ENCODE peak calls at places on chromosomes 7 and 10, in ten cellular contexts. B is hepatocyte; R is heart right ventricle; N is CD8-positive, alpha-beta T cell; F is cardiac muscle cell; O is left lung; A is tibial artery; K is transverse colon; W is mucosa of descending colon; M is neural progenitor cell. J is an unnamed sample. For H3K4me1, the result is how much of the 10 kb centered on the place peaks cover.

GRCh38 chr10:79266543-79267312 is 80.5 kb upstream of the PPIF start:
- DNase-seq in B (peak), R (peak), N (no peak), F (no peak), O (peak), A (peak), K (peak), W (no peak), M (no peak), J (peak)

GRCh38 chr7:2837476-2837875 is 6.6 kb downstream of the GNA12 start:
- DNase-seq in B (no peak), R (no peak), N (no peak), F (no peak), O (no peak), A (no peak), K (no peak), W (no peak), M (no peak), J (no peak)

GRCh38 chr10:99395750-99396445 is 34.5 kb downstream of the GOT1 start:
- DNase-seq in B (peak), R (no peak), N (no peak), F (no peak), O (peak), A (no peak), K (no peak), W (no peak), M (no peak), J (no peak)

GRCh38 chr7:20647908-20648776 is 32.7 kb downstream of the ABCB5 start:
- DNase-seq in B (peak), R (no peak), N (no peak), F (peak), O (no peak), A (no peak), K (no peak), W (peak), M (peak), J (peak)

GRCh38 chr7:22791204-22792158 is 31.2 kb downstream of the TOMM7 start:
- DNase-seq in B (no peak), R (no peak), N (no peak), F (no peak), O (no peak), A (no peak), K (no peak), W (no peak), M (no peak), J (no peak)

GRCh38 chr7:493661-494251 is 25.9 kb downstream of the PDGFA start:
- DNase-seq in B (no peak), R (peak), N (no peak), F (no peak), O (peak), A (peak), K (no peak), W (no peak), M (no peak), J (no peak)

GRCh38 chr7:16978358-16979244 is 96.8 kb upstream of the AGR3 start:
- DNase-seq in B (no peak), R (no peak), N (no peak), F (no peak), O (no peak), A (no peak), K (no peak), W (no peak), M (no peak), J (no peak)

GRCh38 chr10:1715821-1716220 is 21.5 kb downstream of the ADARB2 start:
- DNase-seq in B (peak), R (no peak), N (no peak), F (peak), O (no peak), A (no peak), K (peak), W (peak), M (peak), J (peak)

GRCh38 chr10:132099701-132100481 is 34.1 kb downstream of the JAKMIP3 start:
- DNase-seq in B (no peak), R (no peak), N (no peak), F (no peak), O (peak), A (peak), K (no peak), W (no peak), M (no peak), J (peak)

GRCh38 chr10:116104210-116104932 is 168.6 kb downstream of the GFRA1 start:
- DNase-seq in B (no peak), R (no peak), N (no peak), F (no peak), O (no peak), A (no peak), K (no peak), W (no peak), M (peak), J (no peak)

GRCh38 chr10:70324341-70324861 is 40.6 kb upstream of the NPFFR1 start:
- DNase-seq in B (no peak), R (no peak), N (no peak), F (peak), O (no peak), A (peak), K (no peak), W (no peak), M (peak), J (no peak)

DNA sequence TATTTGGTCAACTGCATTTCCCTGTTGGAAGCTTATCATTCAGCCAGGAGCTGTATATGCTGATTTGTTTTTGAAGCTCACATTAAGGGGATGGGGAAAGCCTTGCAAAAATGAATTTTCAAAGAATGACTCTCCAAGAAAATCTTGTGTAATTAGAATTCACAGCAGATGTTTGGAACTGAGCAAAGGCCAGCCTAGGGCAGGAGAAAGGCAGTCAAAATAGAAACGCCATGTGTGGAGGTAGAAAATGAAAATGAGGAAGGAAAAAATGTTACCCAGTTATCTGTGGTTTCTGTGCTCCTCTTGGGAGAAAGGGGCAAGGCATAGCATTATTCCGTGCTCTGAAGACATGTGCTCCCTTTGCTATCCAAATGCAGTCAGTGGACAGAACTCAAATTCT is 93.5 kb downstream of the NRP1 start:
- DNase-seq in B (no peak), R (no peak), N (no peak), F (no peak), O (no peak), A (no peak), K (no peak), W (no peak), M (no peak), J (no peak)
- H3K4me1 ChIP-seq in B (under half), R (half or more), N (under half), F (under half), O (under half), A (under half), K (under half), W (under half), M (under half), J (under half)

GRCh38 chr7:9876053-9876452 is 1097.6 kb upstream of the PHF14 start:
- DNase-seq in B (no peak), R (no peak), N (no peak), F (no peak), O (no peak), A (no peak), K (no peak), W (no peak), M (no peak), J (no peak)
- H3K4me1 ChIP-seq in B (under half), R (under half), N (under half), F (under half), O (under half), A (under half), K (under half), W (under half), M (under half), J (under half)

GRCh38 chr7:47938574-47939165 is 9.6 kb downstream of the PKD1L1 start:
- DNase-seq in B (no peak), R (no peak), N (no peak), F (no peak), O (no peak), A (no peak), K (no peak), W (no peak), M (no peak), J (no peak)
- H3K4me1 ChIP-seq in B (under half), R (under half), N (under half), F (under half), O (under half), A (under half), K (under half), W (under half), M (under half), J (under half)

DNA sequence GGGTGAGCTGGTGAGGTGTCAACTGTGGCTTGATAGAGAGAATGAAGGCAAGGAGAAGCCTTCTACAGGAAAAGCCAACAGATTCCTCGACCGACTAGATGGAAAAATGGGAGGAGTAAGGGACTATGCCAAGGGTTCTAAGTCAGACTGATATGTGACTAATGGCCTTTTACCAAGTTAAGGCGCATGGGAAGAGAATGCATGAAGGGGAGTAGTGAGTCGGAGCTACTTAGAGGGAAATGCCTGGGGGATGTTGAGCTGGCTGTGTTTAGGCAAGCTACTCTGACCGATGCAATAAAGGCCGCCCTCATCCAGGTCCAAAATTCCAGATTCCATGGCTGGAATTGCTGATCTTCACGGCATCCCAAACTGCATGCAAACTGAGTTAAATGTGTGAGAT is 48.2 kb downstream of the APBB1IP start:
- DNase-seq in B (peak), R (no peak), N (no peak), F (no peak), O (no peak), A (no peak), K (no peak), W (no peak), M (no peak), J (no peak)
- H3K4me1 ChIP-seq in B (under half), R (half or more), N (half or more), F (under half), O (half or more), A (under half), K (under half), W (under half), M (under half), J (under half)

DNA sequence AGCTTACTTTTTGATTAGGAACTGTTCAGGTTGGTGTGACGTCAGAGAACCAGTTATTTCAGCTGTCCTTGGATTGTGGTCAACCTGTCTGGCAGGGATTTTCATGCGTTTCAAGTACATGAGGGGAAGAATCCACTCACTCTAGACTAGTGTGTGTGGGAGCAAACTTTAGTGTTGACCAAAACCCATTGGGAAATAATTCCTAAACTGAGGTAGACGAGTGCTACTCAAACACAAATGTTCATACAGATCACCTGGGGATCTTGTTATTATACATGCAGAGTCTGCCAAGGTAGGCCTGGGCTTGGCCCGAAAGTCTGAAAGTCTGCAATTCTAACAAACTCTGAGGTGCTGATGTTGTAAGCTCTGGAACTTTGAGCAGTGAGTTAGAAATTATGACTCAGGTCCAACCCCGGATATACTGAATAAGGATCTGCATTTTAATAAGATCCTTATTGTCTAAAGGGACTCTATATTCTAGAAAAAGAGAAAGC is 111.1 kb upstream of the CREB5 start:
- DNase-seq in B (no peak), R (no peak), N (no peak), F (no peak), O (no peak), A (no peak), K (no peak), W (no peak), M (no peak), J (peak)
- H3K4me1 ChIP-seq in B (under half), R (under half), N (under half), F (under half), O (under half), A (under half), K (under half), W (under half), M (under half), J (under half)

DNA sequence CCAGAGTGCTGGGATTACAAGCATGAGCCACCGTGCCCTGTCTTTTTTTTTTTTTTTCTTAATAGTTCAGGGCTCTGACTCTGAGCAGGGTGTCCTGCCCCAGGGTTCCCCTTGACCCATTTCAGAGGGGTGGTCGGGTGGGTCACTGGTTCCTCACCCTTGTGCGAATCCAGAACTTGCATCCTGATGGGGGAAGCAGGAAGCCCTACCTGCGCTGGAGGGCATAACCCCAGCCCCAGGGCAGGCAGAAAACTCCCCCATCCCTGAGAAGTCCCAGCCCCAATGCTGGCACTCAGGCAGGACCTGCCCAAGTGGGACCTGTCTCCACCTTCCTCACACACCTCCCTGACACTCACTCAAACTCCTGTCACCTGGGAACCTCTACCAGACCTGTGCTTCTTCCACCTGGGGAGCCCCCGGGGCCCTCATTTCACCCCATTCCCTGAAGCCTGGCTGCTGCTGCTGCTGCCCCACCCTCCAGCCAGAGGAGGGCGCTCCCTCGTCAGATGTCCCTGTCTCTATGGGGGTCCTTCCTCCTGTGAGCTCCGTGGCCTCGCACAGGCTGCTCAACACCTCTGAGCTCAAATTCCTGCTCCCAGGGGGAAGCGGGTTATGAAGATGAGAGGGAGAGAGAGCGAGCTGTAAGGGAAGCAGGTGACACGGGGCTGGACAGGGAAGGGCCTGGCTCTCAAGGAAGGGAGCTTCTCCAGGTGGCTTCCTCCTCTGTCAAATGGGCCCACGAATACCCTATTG is 15.1 kb upstream of the ZNF273 start:
- DNase-seq in B (no peak), R (peak), N (peak), F (peak), O (peak), A (no peak), K (peak), W (peak), M (peak), J (peak)
- H3K4me1 ChIP-seq in B (under half), R (under half), N (under half), F (under half), O (under half), A (under half), K (under half), W (under half), M (under half), J (under half)

GRCh38 chr7:48096273-48096672 is 7.2 kb downstream of the UPP1 start:
- DNase-seq in B (no peak), R (no peak), N (no peak), F (no peak), O (no peak), A (no peak), K (no peak), W (no peak), M (no peak), J (peak)
- H3K4me1 ChIP-seq in B (under half), R (half or more), N (half or more), F (under half), O (half or more), A (under half), K (under half), W (under half), M (under half), J (under half)

GRCh38 chr10:4141471-4141870 is 356.5 kb upstream of the KLF6 start:
- DNase-seq in B (no peak), R (no peak), N (no peak), F (peak), O (no peak), A (no peak), K (no peak), W (no peak), M (peak), J (no peak)

GRCh38 chr10:4134701-4135100 is 349.7 kb upstream of the KLF6 start:
- DNase-seq in B (no peak), R (no peak), N (no peak), F (no peak), O (no peak), A (no peak), K (no peak), W (no peak), M (no peak), J (no peak)

GRCh38 chr10:4136121-4136520 is 351.1 kb upstream of the KLF6 start:
- DNase-seq in B (no peak), R (no peak), N (no peak), F (no peak), O (no peak), A (no peak), K (no peak), W (no peak), M (no peak), J (no peak)

GRCh38 chr10:4137299-4137698 is 352.3 kb upstream of the KLF6 start:
- DNase-seq in B (no peak), R (no peak), N (no peak), F (no peak), O (no peak), A (no peak), K (no peak), W (no peak), M (no peak), J (no peak)

DNA sequence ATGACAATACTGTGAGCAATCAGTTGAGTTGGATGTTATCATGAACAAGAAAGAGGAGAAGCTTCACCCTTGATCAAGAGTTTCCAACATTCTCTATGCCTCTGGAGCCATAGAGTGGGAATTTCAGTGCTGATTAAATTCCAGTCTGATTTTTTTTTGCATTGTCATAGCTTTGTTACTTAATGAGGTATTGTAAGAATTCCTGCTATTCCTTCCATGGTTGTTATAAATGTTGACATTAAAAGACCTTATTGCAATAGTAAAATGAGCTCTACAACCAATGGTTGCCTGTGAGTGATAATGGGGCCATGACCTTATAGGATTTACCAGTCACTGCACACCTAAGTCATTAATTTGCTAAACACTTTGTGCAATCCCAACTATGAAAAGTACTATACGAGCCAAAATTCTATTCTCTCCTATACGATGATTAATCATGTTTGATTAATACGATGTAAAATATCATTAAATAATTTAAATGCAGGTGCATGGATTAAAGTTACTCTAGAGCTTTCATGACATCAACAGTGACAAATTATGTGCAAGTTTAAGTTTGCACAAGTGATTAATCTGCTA is 353.2 kb upstream of the KLF6 start:
- DNase-seq in B (no peak), R (no peak), N (no peak), F (no peak), O (no peak), A (no peak), K (no peak), W (no peak), M (no peak), J (no peak)
- H3K4me1 ChIP-seq in B (under half), R (under half), N (under half), F (under half), O (under half), A (under half), K (under half), W (under half), M (under half), J (under half)

DNA sequence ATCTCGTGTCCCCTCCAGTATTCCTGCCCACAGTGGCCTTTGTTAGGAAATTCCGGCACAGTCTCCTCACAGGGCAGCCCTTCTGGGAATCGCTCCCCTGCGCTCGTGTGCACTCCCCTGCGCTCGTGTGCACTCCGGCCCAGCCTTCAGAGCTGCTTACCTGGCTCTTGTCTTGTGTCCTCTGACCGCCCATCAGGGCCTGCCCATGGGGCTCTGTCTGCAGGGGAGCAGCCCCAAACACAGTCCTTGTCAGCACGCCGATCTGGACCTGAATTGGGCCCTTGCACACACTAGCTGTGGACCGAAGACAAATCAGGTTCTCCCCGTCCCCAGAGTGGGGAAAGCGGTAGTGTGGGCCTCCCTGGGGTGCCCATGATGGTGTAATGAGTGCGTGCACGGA is 179.4 kb downstream of the CUX1 start:
- DNase-seq in B (no peak), R (no peak), N (no peak), F (no peak), O (no peak), A (no peak), K (no peak), W (no peak), M (no peak), J (no peak)
- H3K4me1 ChIP-seq in B (under half), R (under half), N (under half), F (under half), O (under half), A (under half), K (under half), W (under half), M (under half), J (under half)

J was measured in body of pancreas.